ENCODE peak calls at places on chromosomes 2 and 18, in six cellular contexts. J is NCI-H1048, Q is ureter, H is left colon, M is omental fat pad, G is HFFc6. F is an unnamed sample.

GRCh38 chr2:174078275-174078674 is 113.1 kb upstream of the SP3 start:
- DNase-seq in M (no peak), Q (no peak), J (no peak), G (peak; percentile 11), H (no peak), F (no peak)

GRCh38 chr18:23406271-23406787 is 46.8 kb upstream of the RIOK3 start:
- DNase-seq in H (no peak), J (no peak), Q (no peak), M (no peak), G (peak; percentile 16), F (no peak)

GRCh38 chr2:236545248-236545658 is 24.4 kb upstream of the ACKR3 start:
- DNase-seq in Q (no peak), M (no peak), G (no peak), J (no peak), H (no peak), F (no peak)

GRCh38 chr2:125471963-125472362 is 1184.0 kb upstream of the GYPC start:
- DNase-seq in M (no peak), J (no peak), G (no peak), H (peak; percentile 28), Q (no peak), F (no peak)

GRCh38 chr2:140392824-140393223 is 1612.6 kb upstream of the NXPH2 start:
- DNase-seq in G (no peak), Q (no peak), M (no peak), J (no peak), H (no peak), F (no peak)

GRCh38 chr18:61851940-61852451 is 40.8 kb downstream of the RNF152 start:
- DNase-seq in J (no peak), H (no peak), G (peak; percentile 33), Q (no peak), M (no peak), F (no peak)

GRCh38 chr18:9537638-9538037 is 62.3 kb downstream of the RALBP1 start:
- DNase-seq in Q (no peak), J (peak; percentile 12), M (no peak), H (no peak), G (no peak), F (no peak)

GRCh38 chr2:128449226-128450061 is 130.8 kb upstream of the HS6ST1 start:
- DNase-seq in Q (peak; percentile 35), G (no peak), J (no peak), H (no peak), M (no peak), F (peak; percentile 11)

GRCh38 chr2:152611458-152612231 is 105.6 kb downstream of the PRPF40A start:
- DNase-seq in M (no peak), J (no peak), Q (peak; percentile 48), G (peak; percentile 22), H (no peak), F (no peak)

GRCh38 chr2:239558661-239559060 is 157.8 kb upstream of the HDAC4 start:
- DNase-seq in Q (no peak), G (no peak), M (no peak), J (no peak), H (no peak), F (no peak)

GRCh38 chr2:142914507-142915313 is 37.2 kb downstream of the KYNU start:
- DNase-seq in J (peak; percentile 44), M (no peak), G (no peak), Q (no peak), H (no peak), F (no peak)

GRCh38 chr18:44882163-44882881 is 201.6 kb downstream of the SETBP1 start:
- DNase-seq in J (no peak), M (no peak), H (no peak), Q (no peak), G (no peak), F (no peak)

GRCh38 chr18:21669736-21670135 is 34.8 kb downstream of the ABHD3 start:
- DNase-seq in H (peak; percentile 63), J (no peak), G (no peak), M (no peak), Q (no peak), F (no peak)

GRCh38 chr18:79071037-79071960 is 2.1 kb downstream of the ATP9B start:
- DNase-seq in G (no peak), H (no peak), M (no peak), Q (no peak), J (no peak), F (no peak)

GRCh38 chr2:165593081-165593480 is 123.6 kb downstream of the CSRNP3 start:
- DNase-seq in M (no peak), Q (no peak), J (no peak), G (no peak), H (no peak), F (no peak)

GRCh38 chr2:226661789-226662545 is 137.7 kb downstream of the IRS1 start:
- DNase-seq in Q (no peak), M (no peak), H (no peak), J (no peak), G (peak; percentile 71), F (no peak)

GRCh38 chr2:64859208-64860161 is 129.7 kb upstream of the SLC1A4 start:
- DNase-seq in M (no peak), J (no peak), Q (peak; percentile 92), G (peak; percentile 81), H (peak; percentile 93), F (no peak)

GRCh38 chr2:112085382-112085730 is 30.3 kb downstream of the TMEM87B start:
- DNase-seq in M (no peak), J (no peak), H (no peak), G (no peak), Q (no peak), F (no peak)

GRCh38 chr2:15334650-15335326 is 226.3 kb downstream of the NBAS start:
- DNase-seq in J (no peak), Q (no peak), H (no peak), G (peak; percentile 47), M (no peak), F (no peak)

GRCh38 chr2:118738524-118739308 is 108.7 kb downstream of the EN1 start:
- DNase-seq in H (no peak), Q (no peak), G (peak; percentile 93), M (no peak), J (no peak), F (no peak)

GRCh38 chr2:168614291-168615018 is 158.4 kb downstream of the CERS6 start:
- DNase-seq in J (no peak), Q (no peak), G (no peak), M (no peak), H (no peak), F (no peak)

GRCh38 chr2:230077851-230078547 is 9.3 kb upstream of the SLC16A14 start:
- DNase-seq in J (no peak), M (no peak), Q (no peak), H (no peak), G (no peak), F (no peak)

GRCh38 chr18:36302676-36303075 is 5.2 kb downstream of the FHOD3 start:
- DNase-seq in Q (no peak), M (no peak), G (peak; percentile 31), J (no peak), H (no peak), F (no peak)

GRCh38 chr2:120730053-120730439 is 5.6 kb upstream of the GLI2 start:
- DNase-seq in M (no peak), H (no peak), Q (no peak), J (no peak), G (no peak), F (no peak)

GRCh38 chr2:233464056-233464455 is 102.5 kb downstream of the USP40 start:
- DNase-seq in M (no peak), H (no peak), Q (no peak), G (no peak), J (no peak), F (no peak)

GRCh38 chr2:144170172-144170571 is 349.7 kb downstream of the ZEB2 start:
- DNase-seq in M (no peak), J (no peak), H (no peak), Q (no peak), G (no peak), F (no peak)

GRCh38 chr2:240785424-240786335 is 34.3 kb downstream of the KIF1A start:
- DNase-seq in Q (no peak), H (no peak), J (no peak), G (no peak), M (no peak), F (peak; percentile 34)

F was measured in stimulated activated CD8-positive, alpha-beta memory T cell treated with anti-CD3 and anti-CD28 coated beads, Interleukin-4, amount 100 ng/mL, for 48 hours.